ENCODE peak calls at places on chromosomes 16 and 17, in four cellular contexts. One of them, this sample, is unnamed.

GRCh38 chr17:30235386-30236296 is at the start of gene SLC6A4:
- DNase-seq in NCI-H2029: no peak
- DNase-seq in HT-29: peak
- DNase-seq in hippocampal formation: no peak
- DNase-seq in this sample: peak

GRCh38 chr16:86120982-86121242 is 221.9 kb downstream of the IRF8 start:
- DNase-seq in HT-29: no peak
- DNase-seq in NCI-H2029: no peak
- DNase-seq in hippocampal formation: no peak
- DNase-seq in this sample: no peak

GRCh38 chr17:57170866-57171265 is 85.5 kb upstream of the MSI2 start:
- DNase-seq in HT-29: no peak
- DNase-seq in hippocampal formation: no peak
- DNase-seq in NCI-H2029: no peak
- DNase-seq in this sample: no peak

GRCh38 chr17:68544521-68544920 is 32.3 kb downstream of the PRKAR1A start:
- DNase-seq in NCI-H2029: no peak
- DNase-seq in HT-29: no peak
- DNase-seq in hippocampal formation: no peak
- DNase-seq in this sample: no peak

GRCh38 chr17:72135546-72136325 is 14.9 kb downstream of the SOX9 start:
- DNase-seq in hippocampal formation: no peak
- DNase-seq in NCI-H2029: no peak
- DNase-seq in HT-29: no peak
- DNase-seq in this sample: no peak

GRCh38 chr17:22461460-22462145 is 769.3 kb downstream of the KCNJ18 start:
- DNase-seq in NCI-H2029: no peak
- DNase-seq in hippocampal formation: no peak
- DNase-seq in HT-29: no peak
- DNase-seq in this sample: no peak

GRCh38 chr16:17368951-17369350 is 101.8 kb downstream of the XYLT1 start:
- DNase-seq in HT-29: no peak
- DNase-seq in NCI-H2029: no peak
- DNase-seq in hippocampal formation: no peak
- DNase-seq in this sample: no peak

GRCh38 chr16:66422366-66422765 is 4.7 kb upstream of the BEAN1 start:
- DNase-seq in NCI-H2029: no peak
- DNase-seq in hippocampal formation: no peak
- DNase-seq in HT-29: no peak
- DNase-seq in this sample: no peak

GRCh38 chr16:60682219-60682618 is 1354.0 kb downstream of the CDH8 start:
- DNase-seq in HT-29: no peak
- DNase-seq in hippocampal formation: no peak
- DNase-seq in NCI-H2029: no peak
- DNase-seq in this sample: no peak

GRCh38 chr16:17223576-17223975 is 247.2 kb downstream of the XYLT1 start:
- DNase-seq in hippocampal formation: no peak
- DNase-seq in HT-29: no peak
- DNase-seq in NCI-H2029: no peak
- DNase-seq in this sample: no peak

GRCh38 chr16:54284319-54284930 is 2.2 kb downstream of the IRX3 start:
- DNase-seq in HT-29: no peak
- DNase-seq in NCI-H2029: no peak
- DNase-seq in hippocampal formation: no peak
- DNase-seq in this sample: no peak

GRCh38 chr17:68344701-68345136 is 53.4 kb downstream of the ARSG start:
- DNase-seq in HT-29: no peak
- DNase-seq in hippocampal formation: no peak
- DNase-seq in NCI-H2029: no peak
- DNase-seq in this sample: no peak

GRCh38 chr16:53131363-53132071 is 76.7 kb downstream of the CHD9 start:
- DNase-seq in NCI-H2029: no peak
- DNase-seq in HT-29: peak
- DNase-seq in hippocampal formation: no peak
- DNase-seq in this sample: peak

GRCh38 chr17:29292071-29292991 is 1.6 kb downstream of the NUFIP2 start:
- DNase-seq in HT-29: peak
- DNase-seq in hippocampal formation: no peak
- DNase-seq in NCI-H2029: no peak
- DNase-seq in this sample: peak

GRCh38 chr17:73386561-73386960 is 74.8 kb upstream of the CDC42EP4 start:
- DNase-seq in NCI-H2029: no peak
- DNase-seq in hippocampal formation: no peak
- DNase-seq in HT-29: no peak
- DNase-seq in this sample: no peak

GRCh38 chr17:17078832-17079231 is 36.6 kb downstream of the MPRIP start:
- DNase-seq in HT-29: no peak
- DNase-seq in hippocampal formation: no peak
- DNase-seq in NCI-H2029: no peak
- DNase-seq in this sample: no peak

GRCh38 chr17:47915667-47916242 is 19.7 kb downstream of the SP2 start:
- DNase-seq in HT-29: no peak
- DNase-seq in hippocampal formation: no peak
- DNase-seq in NCI-H2029: no peak
- DNase-seq in this sample: no peak

GRCh38 chr17:71338396-71338795 is 782.4 kb upstream of the SOX9 start:
- DNase-seq in NCI-H2029: no peak
- DNase-seq in HT-29: peak
- DNase-seq in hippocampal formation: no peak
- DNase-seq in this sample: no peak

GRCh38 chr17:77400445-77400870 is 259.7 kb downstream of the SEC14L1 start:
- DNase-seq in NCI-H2029: no peak
- DNase-seq in hippocampal formation: no peak
- DNase-seq in HT-29: no peak
- DNase-seq in this sample: no peak

GRCh38 chr16:76653390-76654026 is 376.3 kb downstream of the CNTNAP4 start:
- DNase-seq in NCI-H2029: peak
- DNase-seq in HT-29: peak
- DNase-seq in hippocampal formation: peak
- DNase-seq in this sample: no peak

GRCh38 chr17:8935194-8935593 is 30.3 kb downstream of the PIK3R5 start:
- DNase-seq in hippocampal formation: no peak
- DNase-seq in NCI-H2029: no peak
- DNase-seq in HT-29: no peak
- DNase-seq in this sample: no peak

GRCh38 chr16:26987631-26988030 is 79.1 kb upstream of the C16orf82 start:
- DNase-seq in hippocampal formation: no peak
- DNase-seq in NCI-H2029: no peak
- DNase-seq in HT-29: no peak
- DNase-seq in this sample: no peak

GRCh38 chr16:86566601-86566965 is at the start of gene FOXC2:
- DNase-seq in NCI-H2029: no peak
- DNase-seq in hippocampal formation: no peak
- DNase-seq in HT-29: no peak
- DNase-seq in this sample: peak

GRCh38 chr17:30229012-30229411 is 6.5 kb downstream of the SLC6A4 start:
- DNase-seq in NCI-H2029: no peak
- DNase-seq in HT-29: no peak
- DNase-seq in hippocampal formation: no peak
- DNase-seq in this sample: no peak

GRCh38 chr16:54718376-54718775 is 212.3 kb upstream of the IRX5 start:
- DNase-seq in HT-29: no peak
- DNase-seq in hippocampal formation: no peak
- DNase-seq in NCI-H2029: no peak
- DNase-seq in this sample: no peak

GRCh38 chr16:10868562-10869469 is 8.2 kb upstream of the CIITA start:
- DNase-seq in hippocampal formation: no peak
- DNase-seq in HT-29: no peak
- DNase-seq in NCI-H2029: no peak
- DNase-seq in this sample: no peak

GRCh38 chr16:28090646-28091377 is 27.3 kb upstream of the GSG1L start:
- DNase-seq in hippocampal formation: no peak
- DNase-seq in HT-29: no peak
- DNase-seq in NCI-H2029: no peak
- DNase-seq in this sample: no peak

GRCh38 chr17:39746145-39746461 is 8.4 kb downstream of the GRB7 start:
- DNase-seq in HT-29: no peak
- DNase-seq in hippocampal formation: no peak
- DNase-seq in NCI-H2029: no peak
- DNase-seq in this sample: no peak

GRCh38 chr17:78826836-78827509 is 13.6 kb downstream of the USP36 start:
- DNase-seq in HT-29: no peak
- DNase-seq in NCI-H2029: no peak
- DNase-seq in hippocampal formation: no peak
- DNase-seq in this sample: no peak

GRCh38 chr16:88405325-88406060 is 22.7 kb downstream of the ZNF469 start:
- DNase-seq in hippocampal formation: no peak
- DNase-seq in HT-29: peak
- DNase-seq in NCI-H2029: no peak
- DNase-seq in this sample: no peak

GRCh38 chr16:85535352-85536072 is 77.6 kb upstream of the GSE1 start:
- DNase-seq in hippocampal formation: no peak
- DNase-seq in NCI-H2029: no peak
- DNase-seq in HT-29: no peak
- DNase-seq in this sample: no peak

GRCh38 chr17:5826384-5826783 is 242.1 kb upstream of the NLRP1 start:
- DNase-seq in HT-29: no peak
- DNase-seq in NCI-H2029: no peak
- DNase-seq in hippocampal formation: no peak
- DNase-seq in this sample: no peak

This sample was measured in frontal cortex.